ENCODE peak calls at places on chromosomes 5 and 9, in four cellular contexts. P is upper lobe of right lung, L is IMR-90, F is psoas muscle. I is an unnamed sample. For H3K4me1 and H3K36me3, the result is how much of the 10 kb centered on the place peaks cover.

GRCh38 chr5:119338326-119338957 is 17.4 kb upstream of the TNFAIP8 start:
- DNase-seq in P (no peak), L (no peak), F (no peak), I (no peak)

GRCh38 chr5:61731946-61732314 is 399.9 kb downstream of the ZSWIM6 start:
- DNase-seq in P (no peak), L (no peak), F (no peak), I (no peak)

GRCh38 chr5:34998058-34998789 is 49.5 kb downstream of the AGXT2 start:
- DNase-seq in P (no peak), L (peak), F (no peak), I (no peak)

GRCh38 chr9:130160862-130161470 is 11.2 kb upstream of the NCS1 start:
- DNase-seq in P (no peak), L (no peak), F (no peak), I (no peak)

GRCh38 chr9:136367296-136368145 is 4.0 kb upstream of the DNLZ start:
- DNase-seq in P (no peak), L (no peak), F (no peak), I (no peak)

GRCh38 chr5:135553688-135554462 is 18.1 kb upstream of the NEUROG1 start:
- DNase-seq in P (no peak), L (peak), F (no peak), I (no peak)

GRCh38 chr5:759111-759741 is 25.3 kb downstream of the ZDHHC11B start:
- DNase-seq in P (peak), L (no peak), F (peak), I (no peak)

GRCh38 chr5:52502591-52502990 is 285.1 kb upstream of the ITGA1 start:
- DNase-seq in P (no peak), L (no peak), F (no peak), I (no peak)

GRCh38 chr9:90972057-90972456 is 170.4 kb downstream of the SYK start:
- DNase-seq in P (no peak), L (no peak), F (no peak), I (no peak)

GRCh38 chr9:6054280-6055099 is 39.1 kb upstream of the RANBP6 start:
- DNase-seq in P (no peak), L (peak), F (peak), I (no peak)

DNA sequence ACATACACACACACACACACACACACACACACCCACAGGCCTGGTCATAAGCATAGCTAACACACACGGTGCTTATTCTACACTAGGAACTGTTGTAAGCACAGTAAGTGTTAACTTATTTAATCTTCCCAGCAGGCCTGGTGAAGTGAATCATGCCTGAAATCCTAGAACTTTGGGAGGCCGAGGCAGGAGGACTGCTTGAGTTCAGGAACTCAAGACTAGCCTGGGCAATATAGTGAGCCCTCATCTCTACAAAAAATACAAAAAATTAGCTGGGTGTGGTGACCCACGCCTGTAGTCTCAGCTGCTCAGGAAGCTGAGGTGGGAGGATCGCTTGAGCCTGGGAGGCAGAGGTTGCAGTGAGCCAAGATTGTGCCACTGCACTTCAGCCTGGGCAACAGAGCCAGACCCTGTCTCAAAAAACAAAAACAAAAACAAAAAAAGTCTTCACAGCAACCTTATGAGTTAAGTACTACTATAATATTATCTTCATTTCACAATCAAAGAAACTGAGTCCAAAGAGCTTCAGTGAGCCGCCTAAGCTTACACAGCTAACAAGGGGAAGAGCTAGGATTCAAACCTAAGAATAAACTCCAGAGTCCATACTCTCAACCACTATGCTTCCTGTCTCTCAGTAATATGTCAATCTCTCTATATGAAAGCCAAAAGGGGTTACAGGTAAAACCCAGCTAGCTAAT is 2.3 kb downstream of the MEGF9 start:
- DNase-seq in P (no peak), L (no peak), F (no peak), I (no peak)
- H3K4me3 ChIP-seq in P (peak), L (peak), F (peak), I (peak)

GRCh38 chr9:76580832-76581231 is 121.8 kb downstream of the GCNT1 start:
- DNase-seq in P (no peak), L (no peak), F (no peak), I (no peak)
- H3K4me1 ChIP-seq in P (under half), L (under half), F (under half), I (under half)

GRCh38 chr5:87266914-87267573 is 639 bp upstream of the RASA1 start:
- DNase-seq in P (no peak), L (no peak), F (no peak), I (no peak)
- H3K36me3 ChIP-seq in P (under half), L (under half), F (under half), I (under half)

DNA sequence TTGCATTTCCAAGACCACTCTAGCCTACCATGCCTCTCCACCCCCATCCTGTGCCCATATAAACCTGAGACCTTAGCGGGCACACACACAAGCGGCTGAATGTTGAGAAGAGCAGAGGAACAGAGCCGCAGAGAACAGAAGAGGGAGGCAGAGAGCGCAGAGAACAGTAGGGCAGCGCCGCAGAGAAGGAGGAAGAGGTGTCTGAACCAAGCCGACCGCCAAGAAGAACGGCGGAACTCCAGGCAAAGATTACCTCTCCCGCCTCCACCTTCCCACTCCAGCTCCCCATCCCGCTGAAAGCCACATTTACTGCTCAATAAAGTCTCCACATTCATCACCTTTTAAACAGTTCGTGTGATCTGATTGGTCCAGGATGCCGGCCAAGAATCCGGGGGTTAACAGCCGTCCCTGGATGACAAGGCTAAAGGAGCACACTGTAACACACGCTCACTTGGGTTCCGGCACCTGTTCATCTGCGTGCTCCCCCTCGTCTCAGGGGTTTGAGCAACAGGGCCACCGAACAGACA is 33.2 kb downstream of the GRIN3A start:
- DNase-seq in P (no peak), L (no peak), F (peak), I (no peak)
- H3K4me3 ChIP-seq in P (no peak), L (no peak), F (peak), I (peak)

GRCh38 chr9:134454386-134454978 is 128.2 kb downstream of the RXRA start:
- DNase-seq in P (no peak), L (no peak), F (no peak), I (no peak)
- H3K4me1 ChIP-seq in P (under half), L (under half), F (under half), I (under half)

GRCh38 chr5:50768650-50769049 is 102.2 kb downstream of the PARP8 start:
- DNase-seq in P (no peak), L (no peak), F (no peak), I (no peak)
- H3K36me3 ChIP-seq in P (under half), L (under half), F (under half), I (under half)

DNA sequence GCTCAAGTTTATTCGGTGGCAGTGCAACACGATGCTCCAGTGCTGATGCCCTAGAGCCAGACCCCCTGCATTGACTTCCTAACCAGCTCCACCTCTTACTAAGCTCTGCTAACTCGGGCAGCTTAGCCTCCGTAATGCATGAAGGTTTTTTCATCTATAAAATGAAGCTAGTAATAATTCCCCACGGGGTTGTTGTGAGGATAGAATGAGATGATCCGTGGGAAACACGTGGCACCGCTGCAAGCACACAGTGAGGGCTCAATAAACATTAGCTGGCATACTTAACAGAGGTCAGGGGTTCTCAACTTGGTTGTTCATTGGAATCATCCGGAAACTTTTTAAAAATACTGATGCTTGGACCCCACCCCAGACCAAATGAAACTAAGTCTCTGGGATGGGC is 6.8 kb downstream of the ENC1 start:
- DNase-seq in P (no peak), L (no peak), F (no peak), I (no peak)
- H3K4me3 ChIP-seq in P (no peak), L (no peak), F (no peak), I (no peak)

DNA sequence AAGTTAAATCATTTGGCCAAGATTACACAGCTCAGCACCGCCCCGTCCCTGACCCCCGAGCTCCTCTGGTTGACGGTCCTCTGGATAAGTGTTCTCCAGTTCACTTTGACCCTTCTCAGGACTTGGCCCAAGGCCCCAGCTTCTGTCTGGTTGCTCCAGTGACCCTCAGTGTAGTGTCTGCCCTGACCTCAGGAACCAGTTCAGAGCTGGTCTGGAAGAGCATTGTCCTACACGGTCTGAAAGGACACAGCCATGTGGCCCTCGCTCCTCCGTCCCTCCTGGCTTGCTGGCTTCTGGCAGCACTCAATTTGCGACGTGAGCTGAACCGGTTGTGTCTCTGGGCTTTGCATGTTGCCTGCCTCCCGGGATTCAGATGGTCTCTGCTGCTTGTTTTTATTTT is 71.9 kb downstream of the PPARGC1B start:
- DNase-seq in P (no peak), L (no peak), F (no peak), I (no peak)
- H3K4me1 ChIP-seq in P (under half), L (under half), F (half or more), I (under half)

GRCh38 chr5:126484248-126484647 is 61.0 kb downstream of the GRAMD2B start:
- DNase-seq in P (no peak), L (no peak), F (no peak), I (no peak)

GRCh38 chr5:126482591-126482990 is 59.4 kb downstream of the GRAMD2B start:
- DNase-seq in P (no peak), L (no peak), F (no peak), I (no peak)

GRCh38 chr5:126481243-126481642 is 58.0 kb downstream of the GRAMD2B start:
- DNase-seq in P (no peak), L (peak), F (no peak), I (no peak)

GRCh38 chr5:126480824-126481223 is 57.6 kb downstream of the GRAMD2B start:
- DNase-seq in P (no peak), L (no peak), F (no peak), I (no peak)

GRCh38 chr5:126483156-126483555 is 59.9 kb downstream of the GRAMD2B start:
- DNase-seq in P (no peak), L (peak), F (no peak), I (no peak)
- H3K36me3 ChIP-seq in P (half or more), L (under half), F (under half), I (under half)

GRCh38 chr5:151254533-151254932 is 1.5 kb downstream of the GM2A start:
- DNase-seq in P (no peak), L (no peak), F (no peak), I (no peak)
- H3K4me3 ChIP-seq in P (peak), L (no peak), F (peak), I (peak)